ENCODE peak calls at places on chromosomes 13 and 19, in four cellular contexts. J is right lobe of liver, P is Panc1, Q is dorsolateral prefrontal cortex. A is an unnamed sample.

GRCh38 chr19:8484331-8484894 is 18.0 kb downstream of the PRAM1 start:
- DNase-seq in J (peak), P (no peak), Q (no peak), A (peak)

GRCh38 chr13:102680133-102680717 is 14.6 kb downstream of the METTL21C start:
- DNase-seq in J (no peak), Q (no peak), P (no peak), A (no peak)

GRCh38 chr13:98184796-98185195 is 7.7 kb upstream of the RNF113B start:
- DNase-seq in P (no peak), J (no peak), Q (no peak), A (no peak)

GRCh38 chr13:31242342-31242741 is 42.6 kb downstream of the B3GLCT start:
- DNase-seq in J (no peak), P (no peak), Q (no peak), A (no peak)

GRCh38 chr19:10095948-10096614 is 6.4 kb downstream of the ANGPTL6 start:
- DNase-seq in P (no peak), Q (peak), J (peak), A (peak)

GRCh38 chr13:65892859-65893258 is 1337.3 kb downstream of the PCDH9 start:
- DNase-seq in P (no peak), J (no peak), Q (no peak), A (no peak)

GRCh38 chr19:41373993-41374392 is 2.3 kb upstream of the TMEM91 start:
- DNase-seq in P (no peak), J (no peak), Q (peak), A (peak)

GRCh38 chr13:106532111-106532929 is 3.1 kb downstream of the EFNB2 start:
- DNase-seq in P (no peak), J (no peak), Q (peak), A (peak)

GRCh38 chr19:47348819-47349795 is at the start of gene DHX34:
- DNase-seq in P (peak), Q (peak), J (peak), A (peak)

GRCh38 chr19:38678217-38678890 is 30.9 kb downstream of the ACTN4 start:
- DNase-seq in P (no peak), Q (no peak), J (no peak), A (no peak)

GRCh38 chr19:14614099-14614412 is 31.2 kb downstream of the CLEC17A start:
- DNase-seq in P (no peak), Q (no peak), J (no peak), A (no peak)

GRCh38 chr19:39297931-39298634 is 1.9 kb downstream of the IFNL1 start:
- DNase-seq in J (no peak), Q (no peak), P (no peak), A (no peak)

GRCh38 chr19:42115219-42115618 is 17.0 kb downstream of the POU2F2 start:
- DNase-seq in P (no peak), Q (no peak), J (no peak), A (no peak)

GRCh38 chr19:4064073-4064550 is 2.6 kb downstream of the ZBTB7A start:
- DNase-seq in J (no peak), P (no peak), Q (no peak), A (no peak)

GRCh38 chr13:40528881-40529280 is 137.6 kb downstream of the FOXO1 start:
- DNase-seq in Q (no peak), J (no peak), P (no peak), A (no peak)

GRCh38 chr13:77219401-77219800 is 107.5 kb downstream of the MYCBP2 start:
- DNase-seq in P (no peak), Q (no peak), J (no peak), A (no peak)

GRCh38 chr19:13838943-13839192 is 38.1 kb upstream of the NANOS3 start:
- DNase-seq in P (no peak), Q (no peak), J (no peak), A (no peak)

GRCh38 chr13:45512148-45512498 is 47.4 kb downstream of the COG3 start:
- DNase-seq in J (no peak), P (no peak), Q (no peak), A (no peak)

GRCh38 chr13:94209110-94209509 is 270.4 kb downstream of the DCT start:
- DNase-seq in J (no peak), Q (no peak), P (no peak), A (no peak)

GRCh38 chr19:49814010-49814409 is 918 bp upstream of the FUZ start:
- DNase-seq in Q (no peak), P (no peak), J (no peak), A (no peak)

GRCh38 chr13:20288561-20288960 is 56.4 kb upstream of the GJB6 start:
- DNase-seq in J (no peak), P (no peak), Q (no peak), A (no peak)

GRCh38 chr13:95741584-95742563 is 64.9 kb downstream of the DNAJC3 start:
- DNase-seq in P (no peak), Q (no peak), J (no peak), A (no peak)

GRCh38 chr13:20607015-20607414 is 40.1 kb downstream of the IFT88 start:
- DNase-seq in Q (no peak), P (no peak), J (no peak), A (no peak)

GRCh38 chr19:42435316-42435715 is 7.4 kb downstream of the CXCL17 start:
- DNase-seq in Q (no peak), J (no peak), P (no peak), A (no peak)

GRCh38 chr13:102197193-102197592 is 204.7 kb downstream of the FGF14 start:
- DNase-seq in P (no peak), Q (no peak), J (no peak), A (no peak)

GRCh38 chr13:51764184-51765141 is 39.5 kb downstream of the DHRS12 start:
- DNase-seq in Q (peak), P (no peak), J (no peak), A (peak)

GRCh38 chr19:18469245-18470107 is 31.5 kb upstream of the ISYNA1 start:
- DNase-seq in J (peak), Q (no peak), P (no peak), A (no peak)

GRCh38 chr13:103145476-103145875 is 79.3 kb upstream of the SLC10A2 start:
- DNase-seq in Q (no peak), P (no peak), J (no peak), A (no peak)